ENCODE peak calls at places on chromosomes 2 and 18, in eight cellular contexts. B is DND-41; S is astrocyte of the cerebellum; U is choroid plexus epithelial cell; K is brain microvascular endothelial cell; W is lower lobe of right lung; J is A549; I is effector memory CD4-positive, alpha-beta T cell. H is an unnamed sample.

GRCh38 chr2:15670469-15670868 is 78.8 kb downstream of the DDX1 start:
- DNase-seq in U (no peak), S (no peak), W (no peak), I (no peak), B (no peak), J (no peak), K (no peak), H (no peak)

GRCh38 chr2:156320491-156320896 is 12.0 kb downstream of the NR4A2 start:
- DNase-seq in J (no peak), W (peak), S (no peak), B (no peak), U (peak), I (no peak), K (no peak), H (peak)

GRCh38 chr2:137658433-137658832 is 305.8 kb upstream of the HNMT start:
- DNase-seq in K (no peak), U (no peak), W (no peak), S (no peak), B (no peak), I (no peak), J (no peak), H (no peak)

GRCh38 chr18:3898866-3899613 is 449.1 kb downstream of the TGIF1 start:
- DNase-seq in I (no peak), B (no peak), J (no peak), U (no peak), W (no peak), K (no peak), S (no peak), H (no peak)

GRCh38 chr2:1314254-1314653 is 99.0 kb upstream of the TPO start:
- DNase-seq in K (no peak), W (no peak), J (no peak), S (no peak), I (no peak), U (no peak), B (no peak), H (no peak)

GRCh38 chr2:27095745-27096651 is 9.4 kb downstream of the KHK start:
- DNase-seq in K (peak), W (peak), U (peak), S (no peak), B (peak), I (no peak), J (peak), H (peak)

GRCh38 chr2:164917296-164917903 is 37.9 kb downstream of the SLC38A11 start:
- DNase-seq in J (peak), W (no peak), U (peak), S (peak), K (peak), I (no peak), B (no peak), H (peak)

GRCh38 chr2:41933585-41934322 is 114.1 kb upstream of the PKDCC start:
- DNase-seq in J (peak), U (peak), W (no peak), I (no peak), B (no peak), S (peak), K (peak), H (peak)

GRCh38 chr2:228649447-228649846 is 468.0 kb upstream of the SPHKAP start:
- DNase-seq in W (no peak), I (no peak), U (no peak), K (no peak), B (no peak), S (no peak), J (no peak), H (no peak)

GRCh38 chr2:160252278-160252887 is 52.3 kb upstream of the ITGB6 start:
- DNase-seq in B (no peak), S (peak), W (no peak), I (no peak), J (peak), U (peak), K (no peak), H (peak)

GRCh38 chr2:107602801-107603200 is 223.9 kb upstream of the RGPD4 start:
- DNase-seq in K (no peak), B (no peak), U (no peak), W (no peak), I (no peak), J (no peak), S (no peak), H (no peak)

GRCh38 chr2:227115761-227116160 is 48.2 kb downstream of the COL4A4 start:
- DNase-seq in I (no peak), W (no peak), K (no peak), B (no peak), U (peak), J (no peak), S (no peak), H (no peak)

GRCh38 chr2:94759211-94759610 is 112.0 kb upstream of the TEKT4 start:
- DNase-seq in S (no peak), K (no peak), J (no peak), I (no peak), U (no peak), W (no peak), B (peak), H (no peak)

GRCh38 chr18:6885992-6886823 is 156.7 kb downstream of the ARHGAP28 start:
- DNase-seq in J (peak), U (peak), B (peak), K (peak), I (no peak), W (no peak), S (peak), H (peak)

GRCh38 chr2:101386599-101387150 is 628 bp downstream of the CREG2 start:
- DNase-seq in S (no peak), B (no peak), K (no peak), J (peak), W (no peak), I (no peak), U (no peak), H (no peak)
- H3K4me3 ChIP-seq in S (peak), B (no peak), K (peak), J (peak), W (peak), I (peak), U (peak), H (peak)

DNA sequence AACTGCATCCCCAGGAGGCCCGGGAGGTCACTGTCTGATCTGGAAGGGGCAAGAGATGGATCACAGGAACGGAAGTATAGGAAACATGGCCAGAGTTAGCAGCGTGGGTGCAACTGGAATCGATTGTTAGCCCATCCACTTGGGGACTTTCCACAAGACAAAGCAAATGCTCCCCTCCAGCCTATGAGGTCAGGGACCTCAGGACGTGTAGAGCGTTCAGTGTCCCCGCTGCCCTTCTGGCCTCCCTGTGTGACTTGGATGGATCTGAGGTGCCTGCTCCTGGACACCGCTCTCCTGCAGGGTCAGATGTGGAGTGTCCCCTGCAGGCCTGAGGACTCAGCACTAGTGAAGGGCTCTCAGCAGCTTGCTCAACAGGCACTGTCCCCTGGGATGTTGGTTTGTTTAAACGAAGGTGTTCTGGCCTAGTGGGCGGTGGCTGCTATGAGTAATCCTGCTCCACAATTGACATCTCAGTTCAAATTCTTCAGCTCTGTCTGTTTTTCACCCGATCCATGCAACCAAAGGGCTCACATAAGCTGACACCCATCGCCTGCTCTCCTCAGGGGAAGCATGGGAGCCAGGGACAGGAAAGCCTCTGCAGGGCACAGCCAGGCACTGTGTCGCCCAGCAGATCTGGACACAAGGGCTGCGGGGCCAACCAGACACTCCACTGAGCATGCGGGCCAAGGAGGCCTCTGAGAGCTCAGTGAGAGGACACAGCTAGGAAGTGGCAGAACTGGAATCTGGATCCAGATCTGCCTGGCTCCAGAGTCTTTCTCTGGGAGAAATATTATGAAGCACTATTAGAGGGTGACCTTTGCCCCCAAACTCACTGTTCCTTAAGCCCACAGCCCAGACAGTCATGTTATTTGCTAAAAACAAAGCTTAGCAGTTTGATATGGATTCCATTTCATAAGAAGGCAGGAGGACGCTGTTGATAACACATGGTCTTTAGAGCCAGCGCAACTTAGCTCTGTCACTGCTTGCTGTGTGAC is 78.5 kb downstream of the RHOB start:
- DNase-seq in S (no peak), K (peak), U (peak), W (peak), J (no peak), I (no peak), B (no peak), H (peak)
- H3K4me3 ChIP-seq in S (no peak), K (no peak), U (no peak), W (no peak), J (no peak), I (no peak), B (no peak), H (no peak)

GRCh38 chr2:85275984-85276540 is 51.7 kb downstream of the TGOLN2 start:
- DNase-seq in S (no peak), I (no peak), K (no peak), W (no peak), B (no peak), J (no peak), U (no peak), H (no peak)

GRCh38 chr2:85276571-85277121 is 51.1 kb downstream of the TGOLN2 start:
- DNase-seq in J (no peak), W (no peak), K (no peak), B (no peak), S (no peak), U (no peak), I (no peak), H (no peak)

GRCh38 chr2:85277416-85278158 is 50.2 kb downstream of the TGOLN2 start:
- DNase-seq in I (no peak), J (no peak), B (no peak), S (no peak), W (no peak), K (peak), U (peak), H (peak)

GRCh38 chr2:85281553-85281952 is 46.2 kb downstream of the TGOLN2 start:
- DNase-seq in I (no peak), S (no peak), J (no peak), B (no peak), U (no peak), K (no peak), W (no peak), H (no peak)

GRCh38 chr2:85278361-85278760 is 49.4 kb downstream of the TGOLN2 start:
- DNase-seq in K (peak), B (no peak), U (peak), I (no peak), J (no peak), W (no peak), S (no peak), H (no peak)
- H3K4me3 ChIP-seq in K (no peak), B (no peak), U (peak), I (no peak), J (no peak), W (no peak), S (no peak), H (no peak)

GRCh38 chr2:150063432-150063889 is 424.0 kb downstream of the RND3 start:
- DNase-seq in B (no peak), W (no peak), J (no peak), K (peak), I (no peak), S (no peak), U (peak), H (peak)
- H3K4me3 ChIP-seq in B (no peak), W (no peak), J (no peak), K (no peak), I (no peak), S (no peak), U (no peak), H (no peak)

DNA sequence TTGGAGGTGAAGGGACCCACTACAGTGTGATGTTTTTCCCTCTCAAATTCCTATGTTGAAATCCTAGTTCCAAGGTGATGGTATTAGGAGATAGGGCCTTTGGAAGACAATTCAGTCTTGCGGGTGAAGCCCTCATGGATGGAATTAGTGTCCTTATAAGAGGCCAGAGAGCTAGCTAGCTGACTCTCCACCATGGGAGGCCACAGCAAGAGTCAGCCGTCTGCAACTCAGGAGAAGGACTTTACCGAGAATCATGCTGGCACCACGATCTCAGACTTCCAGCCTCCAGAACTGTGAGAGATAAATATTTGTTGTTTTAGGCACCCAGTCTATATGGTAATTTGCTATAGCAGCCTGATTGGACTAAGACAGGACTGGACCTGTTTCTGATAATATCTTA is 461.4 kb downstream of the TSN start:
- DNase-seq in U (no peak), S (no peak), I (no peak), W (no peak), K (no peak), J (no peak), B (no peak), H (no peak)
- H3K4me3 ChIP-seq in U (no peak), S (no peak), I (no peak), W (no peak), K (no peak), J (no peak), B (no peak), H (no peak)

DNA sequence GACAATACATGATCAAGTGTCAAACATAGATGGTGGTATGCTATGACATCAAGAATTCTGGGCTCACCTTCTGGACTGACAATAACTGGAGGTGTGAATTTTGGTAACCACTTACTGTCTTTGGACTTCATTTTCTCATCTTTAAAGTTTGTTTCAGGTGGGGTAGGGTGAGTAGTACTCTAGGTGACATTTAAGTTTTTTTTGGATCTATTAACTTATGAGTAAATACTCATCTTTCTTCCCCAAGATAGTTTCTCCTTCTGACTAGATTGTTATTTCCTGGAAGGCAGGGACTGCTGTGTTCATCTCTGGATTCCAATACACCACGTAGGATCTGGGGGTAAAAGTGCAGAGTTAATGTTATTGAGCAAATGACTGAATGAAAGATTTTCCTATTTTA is 55.9 kb downstream of the ICOS start:
- DNase-seq in W (no peak), K (no peak), B (no peak), J (no peak), S (no peak), I (no peak), U (no peak), H (no peak)
- H3K4me3 ChIP-seq in W (no peak), K (no peak), B (no peak), J (no peak), S (no peak), I (no peak), U (no peak), H (no peak)

GRCh38 chr2:222240676-222241049 is 58.1 kb downstream of the PAX3 start:
- DNase-seq in U (no peak), W (no peak), J (no peak), S (no peak), K (no peak), I (no peak), B (no peak), H (no peak)

GRCh38 chr2:222242532-222242931 is 56.3 kb downstream of the PAX3 start:
- DNase-seq in S (no peak), W (no peak), J (no peak), B (no peak), I (no peak), K (no peak), U (no peak), H (peak)

GRCh38 chr2:222239945-222240675 is 58.7 kb downstream of the PAX3 start:
- DNase-seq in B (no peak), W (no peak), K (no peak), U (no peak), I (no peak), S (no peak), J (no peak), H (no peak)

GRCh38 chr2:222241054-222241453 is 57.7 kb downstream of the PAX3 start:
- DNase-seq in U (no peak), S (no peak), I (no peak), K (no peak), B (no peak), W (no peak), J (no peak), H (no peak)

DNA sequence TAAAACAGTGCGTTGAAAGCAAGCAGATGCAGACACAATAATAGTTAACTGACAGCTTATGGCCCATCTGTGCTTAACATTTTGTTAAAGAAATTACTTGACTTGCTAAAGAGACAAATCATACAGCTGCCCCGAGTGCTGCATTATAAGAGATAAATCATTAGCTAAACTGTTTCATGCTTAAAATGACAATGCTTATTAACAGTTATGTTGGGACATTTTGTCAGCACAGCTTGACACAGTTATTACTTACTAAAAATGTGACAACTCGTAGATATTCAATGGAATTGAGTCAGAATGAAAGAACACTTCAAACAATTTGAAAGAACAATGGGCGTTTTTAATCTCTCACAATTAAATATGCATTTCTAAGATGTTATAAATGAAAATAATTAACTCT is 57.3 kb downstream of the PAX3 start:
- DNase-seq in J (no peak), W (no peak), I (no peak), B (no peak), U (no peak), S (no peak), K (no peak), H (no peak)
- H3K4me3 ChIP-seq in J (no peak), W (no peak), I (no peak), B (no peak), U (no peak), S (no peak), K (no peak), H (no peak)